ENCODE peak calls at places on chromosomes 16 and 17, in seven cellular contexts. M is gastrocnemius medialis, L is GM12878, T is BE2C, Y is breast epithelium, D is pancreas, Q is astrocyte. V is an unnamed sample. For H3K36me3 and H3K27me3, the result is how much of the 10 kb centered on the place peaks cover.

GRCh38 chr16:25192096-25192495 is 24.7 kb upstream of the AQP8 start:
- DNase-seq in M (no peak), L (no peak), T (no peak), Y (no peak), D (no peak), Q (peak), V (no peak)

GRCh38 chr17:246226-246625 is 64.8 kb upstream of the DOC2B start:
- DNase-seq in M (no peak), L (no peak), T (no peak), Y (no peak), D (no peak), Q (no peak), V (no peak)

GRCh38 chr17:35748979-35749378 is 4.1 kb downstream of the GAS2L2 start:
- DNase-seq in M (no peak), L (no peak), T (no peak), Y (no peak), D (no peak), Q (no peak), V (no peak)

GRCh38 chr16:71883193-71883848 is 661 bp downstream of the ZNF821 start:
- DNase-seq in M (no peak), L (no peak), T (peak), Y (no peak), D (peak), Q (no peak), V (peak)

GRCh38 chr16:49748322-49748721 is 107.6 kb downstream of the ZNF423 start:
- DNase-seq in M (no peak), L (no peak), T (peak), Y (peak), D (no peak), Q (peak), V (no peak)

GRCh38 chr16:27721548-27722265 is 171.8 kb downstream of the KATNIP start:
- DNase-seq in M (peak), L (no peak), T (peak), Y (peak), D (no peak), Q (no peak), V (no peak)

GRCh38 chr16:69169607-69170352 is 17.2 kb upstream of the SNTB2 start:
- DNase-seq in M (no peak), L (no peak), T (no peak), Y (no peak), D (no peak), Q (no peak), V (no peak)

GRCh38 chr17:50050431-50051032 is 5.4 kb upstream of the ITGA3 start:
- DNase-seq in M (no peak), L (no peak), T (no peak), Y (no peak), D (no peak), Q (no peak), V (no peak)

GRCh38 chr17:49218941-49219913 is 8.7 kb downstream of the ABI3 start:
- DNase-seq in M (no peak), L (peak), T (peak), Y (no peak), D (no peak), Q (no peak), V (peak)

GRCh38 chr16:35631261-35631945 is 2172.0 kb downstream of the TP53TG3F start:
- DNase-seq in M (no peak), L (no peak), T (no peak), Y (no peak), D (no peak), Q (no peak), V (no peak)

GRCh38 chr16:71520550-71520949 is 5.7 kb upstream of the CHST4 start:
- DNase-seq in M (no peak), L (no peak), T (no peak), Y (no peak), D (no peak), Q (no peak), V (no peak)

GRCh38 chr16:77043076-77043475 is 147.9 kb upstream of the MON1B start:
- DNase-seq in M (no peak), L (no peak), T (peak), Y (no peak), D (no peak), Q (peak), V (no peak)

GRCh38 chr17:81057079-81057730 is 22.3 kb downstream of the BAIAP2 start:
- DNase-seq in M (peak), L (no peak), T (peak), Y (peak), D (no peak), Q (no peak), V (no peak)

GRCh38 chr17:7997186-7997585 is 5.2 kb upstream of the GUCY2D start:
- DNase-seq in M (no peak), L (no peak), T (no peak), Y (no peak), D (no peak), Q (no peak), V (no peak)

GRCh38 chr17:14873996-14874395 is 391.1 kb downstream of the PMP22 start:
- DNase-seq in M (no peak), L (no peak), T (no peak), Y (no peak), D (no peak), Q (no peak), V (no peak)

GRCh38 chr17:74519951-74520553 is 11.2 kb downstream of the CD300LB start:
- DNase-seq in M (no peak), L (no peak), T (no peak), Y (peak), D (no peak), Q (no peak), V (no peak)

GRCh38 chr17:44372036-44372435 is 8.4 kb upstream of the FAM171A2 start:
- DNase-seq in M (no peak), L (no peak), T (no peak), Y (no peak), D (peak), Q (no peak), V (no peak)

GRCh38 chr16:4613636-4614570 is 785 bp downstream of the UBALD1 start:
- DNase-seq in M (no peak), L (no peak), T (peak), Y (no peak), D (peak), Q (peak), V (peak)

GRCh38 chr16:65342231-65342866 is 220.5 kb upstream of the CDH11 start:
- DNase-seq in M (no peak), L (no peak), T (no peak), Y (no peak), D (no peak), Q (no peak), V (no peak)

GRCh38 chr17:28071891-28072606 is 29.6 kb downstream of the NLK start:
- DNase-seq in M (no peak), L (no peak), T (no peak), Y (no peak), D (no peak), Q (peak), V (peak)

GRCh38 chr17:60354223-60354622 is 37.7 kb downstream of the USP32 start:
- DNase-seq in M (no peak), L (no peak), T (no peak), Y (no peak), D (no peak), Q (peak), V (no peak)

GRCh38 chr16:61500851-61501250 is 535.4 kb downstream of the CDH8 start:
- DNase-seq in M (no peak), L (no peak), T (no peak), Y (no peak), D (no peak), Q (no peak), V (no peak)

GRCh38 chr16:10753670-10754069 is 10.0 kb downstream of the NUBP1 start:
- DNase-seq in M (no peak), L (no peak), T (no peak), Y (no peak), D (no peak), Q (no peak), V (no peak)

GRCh38 chr16:23512168-23512695 is 1.9 kb upstream of the GGA2 start:
- DNase-seq in M (no peak), L (no peak), T (no peak), Y (no peak), D (no peak), Q (no peak), V (no peak)

GRCh38 chr16:1708768-1709180 is 2.8 kb downstream of the MAPK8IP3 start:
- DNase-seq in M (no peak), L (no peak), T (peak), Y (no peak), D (no peak), Q (peak), V (no peak)

DNA sequence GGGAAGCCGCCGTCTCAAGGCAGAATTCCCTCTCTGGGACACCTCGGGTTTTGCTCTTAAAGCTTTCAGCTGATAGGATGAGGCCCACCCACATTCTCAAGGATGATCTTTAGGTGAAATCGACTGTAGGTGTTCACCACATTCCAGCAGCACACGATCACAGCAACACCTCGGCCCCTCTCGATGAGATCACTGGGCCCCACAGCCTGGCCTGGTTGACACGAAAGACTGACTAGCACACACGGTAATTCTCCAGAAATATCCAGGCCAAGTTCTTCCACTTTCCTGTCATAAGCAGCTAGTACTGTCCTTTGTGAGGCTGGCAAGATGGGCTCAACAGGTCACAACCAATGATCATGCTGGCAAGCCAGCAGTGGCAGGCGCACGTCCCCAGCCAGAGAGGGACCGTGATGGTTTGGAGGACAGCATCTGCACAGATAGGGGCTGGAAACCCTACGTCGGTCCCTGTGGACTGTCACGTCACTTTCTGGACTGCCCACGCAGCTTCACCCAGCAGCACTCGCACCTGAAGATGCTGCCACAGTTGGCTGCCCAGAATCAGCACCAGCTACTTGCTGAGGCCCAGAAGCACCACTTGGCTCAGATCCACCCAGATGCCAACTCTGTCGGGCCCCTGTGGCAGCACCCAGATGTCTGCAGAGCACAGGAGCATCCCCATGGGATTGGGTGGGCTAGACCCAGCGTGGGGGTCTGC is 17.4 kb downstream of the TMC6 start:
- DNase-seq in M (no peak), L (no peak), T (no peak), Y (no peak), D (peak), Q (no peak), V (no peak)
- H3K36me3 ChIP-seq in M (under half), L (under half), T (under half), Y (under half), D (under half), Q (under half), V (under half)

GRCh38 chr16:80887062-80887461 is 82.7 kb upstream of the CDYL2 start:
- DNase-seq in M (no peak), L (no peak), T (no peak), Y (no peak), D (no peak), Q (no peak), V (no peak)

GRCh38 chr16:80894091-80894490 is 89.7 kb upstream of the CDYL2 start:
- DNase-seq in M (no peak), L (no peak), T (no peak), Y (no peak), D (no peak), Q (peak), V (no peak)

DNA sequence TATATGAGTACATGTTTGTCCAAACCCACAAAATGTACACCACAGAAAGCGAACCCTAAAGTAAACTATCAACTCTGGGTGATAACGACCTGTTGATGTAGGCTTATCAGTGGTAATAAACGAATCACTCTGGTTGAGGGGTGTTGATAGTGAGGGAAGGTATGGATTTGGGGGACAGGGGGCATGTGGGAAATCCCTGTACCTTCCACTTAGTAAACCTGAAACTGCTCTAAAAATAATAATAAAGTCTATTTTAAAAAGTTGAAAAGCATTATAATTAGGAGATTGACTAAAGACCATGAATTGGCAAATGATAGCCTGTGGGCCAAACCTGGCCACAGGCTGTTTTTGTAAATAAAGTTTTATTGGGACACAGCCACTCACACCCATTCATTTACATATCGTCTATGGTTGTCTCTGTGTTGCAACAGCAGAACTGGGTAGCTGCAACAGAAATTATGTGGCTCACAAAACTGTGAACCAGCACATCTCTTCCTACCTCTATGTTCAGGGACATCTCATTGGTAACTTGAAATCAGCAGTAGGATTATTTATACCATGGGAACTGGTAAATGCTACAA is 85.5 kb upstream of the CDYL2 start:
- DNase-seq in M (no peak), L (no peak), T (no peak), Y (no peak), D (no peak), Q (no peak), V (peak)
- H3K27me3 ChIP-seq in M (under half), L (under half), T (under half), Y (under half), D (under half), Q (under half), V (under half)

DNA sequence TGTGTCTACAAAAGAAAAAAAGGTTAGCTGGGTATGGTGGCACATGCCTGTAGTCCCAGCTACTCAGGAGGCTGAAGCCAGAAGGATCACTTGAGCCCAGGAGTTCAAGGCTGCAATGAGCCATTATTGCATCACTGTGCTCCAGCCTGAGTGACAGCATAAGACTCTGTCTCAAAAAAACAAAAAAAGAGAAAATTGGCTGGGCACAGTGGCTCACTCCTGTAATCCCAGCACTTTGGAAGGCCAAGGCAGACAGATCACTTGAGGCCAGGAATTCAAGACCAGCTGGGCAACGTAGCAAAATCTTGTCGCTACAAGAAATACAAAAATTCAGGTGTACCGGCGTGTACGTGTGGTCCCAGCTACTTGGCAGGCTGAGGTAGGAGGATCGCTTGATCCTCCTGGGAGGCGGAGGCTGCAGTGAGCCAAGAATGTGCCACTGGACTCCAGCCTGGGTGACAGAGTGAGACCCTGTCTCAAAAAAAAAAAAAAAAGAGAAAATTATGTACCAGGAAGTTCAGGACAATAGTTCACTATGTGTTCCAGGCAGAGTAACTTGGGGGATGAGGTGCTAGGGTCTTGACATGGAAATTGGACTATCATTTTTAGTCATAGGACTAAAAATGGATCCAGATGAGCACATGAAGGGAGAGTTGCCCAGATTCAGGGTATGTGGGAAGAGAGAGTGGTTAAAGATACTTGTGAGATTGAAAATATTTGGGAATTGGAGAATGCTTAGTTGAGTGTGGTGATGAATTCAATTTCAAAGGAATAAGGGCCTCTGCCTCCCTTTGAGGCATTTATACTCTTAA is 11.0 kb downstream of the ALDH3A2 start:
- DNase-seq in M (no peak), L (no peak), T (no peak), Y (no peak), D (peak), Q (no peak), V (no peak)
- H3K36me3 ChIP-seq in M (under half), L (under half), T (under half), Y (under half), D (under half), Q (under half), V (under half)

GRCh38 chr16:29736112-29736511 is 9.7 kb downstream of the C16orf54 start:
- DNase-seq in M (no peak), L (no peak), T (peak), Y (no peak), D (no peak), Q (no peak), V (no peak)
- H3K27me3 ChIP-seq in M (under half), L (under half), T (under half), Y (under half), D (under half), Q (under half), V (under half)

GRCh38 chr17:63816669-63817068 is 10.6 kb upstream of the PSMC5 start:
- DNase-seq in M (no peak), L (no peak), T (no peak), Y (no peak), D (no peak), Q (no peak), V (no peak)

GRCh38 chr17:63819131-63819530 is 8.1 kb upstream of the PSMC5 start:
- DNase-seq in M (no peak), L (no peak), T (no peak), Y (no peak), D (no peak), Q (no peak), V (no peak)

GRCh38 chr17:63816123-63816522 is 11.1 kb upstream of the PSMC5 start:
- DNase-seq in M (no peak), L (no peak), T (no peak), Y (no peak), D (no peak), Q (no peak), V (no peak)

GRCh38 chr17:63819585-63820537 is 7.4 kb upstream of the PSMC5 start:
- DNase-seq in M (no peak), L (no peak), T (no peak), Y (no peak), D (no peak), Q (no peak), V (no peak)

GRCh38 chr17:63817736-63818385 is 9.4 kb upstream of the PSMC5 start:
- DNase-seq in M (no peak), L (no peak), T (no peak), Y (no peak), D (no peak), Q (no peak), V (no peak)
- H3K36me3 ChIP-seq in M (half or more), L (under half), T (half or more), Y (under half), D (half or more), Q (half or more), V (half or more)

DNA sequence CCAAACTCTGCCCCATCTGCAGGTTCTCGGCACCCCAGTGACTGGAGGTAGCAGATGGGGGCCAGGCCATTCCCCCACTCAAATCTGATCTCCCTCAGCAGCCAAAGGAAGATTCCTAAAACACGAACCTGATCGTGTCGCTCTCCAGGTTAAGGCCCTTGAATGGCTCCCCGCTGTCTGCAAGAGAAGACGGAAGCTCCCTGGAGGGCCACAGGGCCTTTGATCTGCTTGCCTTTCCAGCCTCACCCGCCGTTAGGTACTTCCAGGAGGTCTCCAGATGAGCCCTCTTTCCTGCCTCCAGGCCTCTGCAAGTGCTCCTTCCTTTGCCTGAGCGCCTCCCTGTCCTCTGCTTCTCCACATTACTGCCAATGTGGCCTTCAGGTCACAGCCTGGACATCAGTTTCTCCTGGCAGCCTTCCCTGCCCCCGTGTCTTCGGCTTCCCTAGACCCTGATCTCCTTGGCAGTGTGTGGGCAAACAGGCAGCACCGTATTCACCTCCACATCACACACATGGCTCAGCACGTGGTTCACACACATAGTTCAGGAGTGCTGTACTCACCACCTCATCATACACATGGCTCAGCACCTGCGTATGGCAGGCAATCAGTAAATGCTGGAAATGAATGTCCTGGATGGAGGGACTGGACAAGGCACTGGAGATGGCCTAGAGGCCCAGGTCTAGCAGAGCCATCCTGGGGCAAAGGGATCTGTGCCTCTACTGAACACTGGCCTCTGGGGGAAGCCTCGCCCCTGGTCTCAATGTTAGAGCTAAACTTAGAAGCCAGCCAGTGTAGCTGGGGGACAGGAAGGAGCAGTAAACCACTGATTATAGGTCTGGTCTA is 26.4 kb upstream of the MRPS23 start:
- DNase-seq in M (no peak), L (no peak), T (no peak), Y (no peak), D (no peak), Q (no peak), V (no peak)
- H3K27me3 ChIP-seq in M (under half), L (under half), T (under half), Y (under half), D (under half), Q (under half), V (under half)

GRCh38 chr16:88613911-88614817 is 24.2 kb upstream of the IL17C start:
- DNase-seq in M (no peak), L (no peak), T (no peak), Y (no peak), D (no peak), Q (peak), V (no peak)
- H3K36me3 ChIP-seq in M (under half), L (under half), T (half or more), Y (under half), D (under half), Q (under half), V (under half)

V was measured in GM06990.